ENCODE peak calls at places on chromosomes 12 and 14, in ten cellular contexts. Q is AML-193, L is H7, B is HFFc6, N is amygdala, M is neuronal stem cell, A is GM04504, F is cerebellum, Y is iPS DF 19.7, G is D341Med. K is an unnamed sample.
A peak's percentile ranks its signal among the peaks of the same experiment; 100 is the strongest.

GRCh38 chr12:112013601-112014402 is 576 bp downstream of the ERP29 start:
- DNase-seq in Q (peak; percentile 57), L (peak; percentile 70), B (peak; percentile 35), N (peak; percentile 25), M (peak; percentile 56), A (peak; percentile 44), F (peak; percentile 64), Y (peak; percentile 71), G (peak; percentile 71), K (peak; percentile 37)

GRCh38 chr14:100844846-100845245 is 18.9 kb downstream of the MEG3 start:
- DNase-seq in Q (no peak), L (no peak), B (no peak), N (no peak), M (no peak), A (no peak), F (no peak), Y (no peak), G (no peak), K (no peak)

GRCh38 chr12:91109148-91109564 is 2.1 kb downstream of the LUM start:
- DNase-seq in Q (peak; percentile 21), L (peak; percentile 2), B (peak; percentile 68), N (no peak), M (peak; percentile 51), A (peak; percentile 53), F (peak; percentile 2), Y (no peak), G (peak; percentile 42), K (peak; percentile 72)

GRCh38 chr12:94150483-94151225 is 2.3 kb downstream of the PLXNC1 start:
- DNase-seq in Q (no peak), L (peak; percentile 71), B (no peak), N (no peak), M (peak; percentile 43), A (no peak), F (peak; percentile 50), Y (no peak), G (peak; percentile 48), K (no peak)

GRCh38 chr14:21258194-21258888 is 10.9 kb downstream of the HNRNPC start:
- DNase-seq in Q (no peak), L (no peak), B (no peak), N (no peak), M (no peak), A (no peak), F (no peak), Y (no peak), G (no peak), K (no peak)

GRCh38 chr12:43284441-43284840 is 267.6 kb downstream of the ADAMTS20 start:
- DNase-seq in Q (no peak), L (no peak), B (no peak), N (no peak), M (no peak), A (no peak), F (no peak), Y (no peak), G (no peak), K (no peak)

GRCh38 chr14:79543966-79544365 is 667.3 kb downstream of the DIO2 start:
- DNase-seq in Q (no peak), L (peak; percentile 19), B (peak; percentile 18), N (no peak), M (no peak), A (no peak), F (no peak), Y (peak; percentile 45), G (peak; percentile 50), K (no peak)

GRCh38 chr12:109462868-109463692 is 14.0 kb downstream of the KCTD10 start:
- DNase-seq in Q (no peak), L (peak; percentile 48), B (peak; percentile 93), N (peak; percentile 5), M (no peak), A (peak; percentile 97), F (no peak), Y (no peak), G (no peak), K (peak; percentile 87)

GRCh38 chr12:93938317-93938716 is 210.1 kb upstream of the PLXNC1 start:
- DNase-seq in Q (no peak), L (no peak), B (no peak), N (no peak), M (no peak), A (no peak), F (no peak), Y (no peak), G (no peak), K (no peak)

GRCh38 chr12:46082473-46082872 is 92.1 kb upstream of the SCAF11 start:
- DNase-seq in Q (no peak), L (no peak), B (no peak), N (no peak), M (no peak), A (no peak), F (no peak), Y (no peak), G (no peak), K (no peak)

GRCh38 chr12:41548926-41549325 is 360.8 kb downstream of the PDZRN4 start:
- DNase-seq in Q (no peak), L (no peak), B (no peak), N (no peak), M (no peak), A (no peak), F (no peak), Y (no peak), G (no peak), K (no peak)

GRCh38 chr12:132798836-132799235 is 29.8 kb downstream of the GOLGA3 start:
- DNase-seq in Q (no peak), L (no peak), B (no peak), N (no peak), M (no peak), A (no peak), F (no peak), Y (no peak), G (no peak), K (no peak)

GRCh38 chr14:98167702-98168101 is 1104.3 kb downstream of the BCL11B start:
- DNase-seq in Q (no peak), L (no peak), B (no peak), N (no peak), M (no peak), A (no peak), F (no peak), Y (no peak), G (no peak), K (no peak)

GRCh38 chr12:80681287-80681686 is 26.1 kb upstream of the MYF6 start:
- DNase-seq in Q (no peak), L (no peak), B (no peak), N (no peak), M (no peak), A (no peak), F (no peak), Y (no peak), G (no peak), K (no peak)

GRCh38 chr12:116559080-116559329 is 176 bp upstream of the MAP1LC3B2 start:
- DNase-seq in Q (peak; percentile 67), L (no peak), B (no peak), N (no peak), M (no peak), A (no peak), F (no peak), Y (no peak), G (no peak), K (no peak)

GRCh38 chr14:99271951-99272668 is at the start of gene BCL11B:
- DNase-seq in Q (peak; percentile 81), L (peak; percentile 80), B (peak; percentile 57), N (peak; percentile 23), M (no peak), A (peak; percentile 39), F (peak; percentile 42), Y (peak; percentile 79), G (peak; percentile 75), K (peak; percentile 66)

GRCh38 chr12:106140223-106140986 is 1.7 kb upstream of the NUAK1 start:
- DNase-seq in Q (no peak), L (peak; percentile 46), B (no peak), N (no peak), M (no peak), A (no peak), F (peak; percentile 48), Y (no peak), G (peak; percentile 38), K (no peak)

GRCh38 chr12:19131020-19131431 is 1.5 kb downstream of the PLEKHA5 start:
- DNase-seq in Q (no peak), L (peak; percentile 54), B (peak; percentile 42), N (no peak), M (peak; percentile 15), A (no peak), F (peak; percentile 26), Y (no peak), G (peak; percentile 32), K (no peak)

GRCh38 chr14:55482936-55483605 is 42.7 kb upstream of the TBPL2 start:
- DNase-seq in Q (no peak), L (no peak), B (no peak), N (no peak), M (no peak), A (no peak), F (no peak), Y (no peak), G (no peak), K (no peak)

GRCh38 chr12:45327823-45328383 is 112.0 kb downstream of the ANO6 start:
- DNase-seq in Q (no peak), L (no peak), B (peak; percentile 12), N (no peak), M (no peak), A (no peak), F (no peak), Y (peak; percentile 9), G (no peak), K (no peak)

GRCh38 chr12:14167005-14167628 is 185.7 kb upstream of the GRIN2B start:
- DNase-seq in Q (peak; percentile 57), L (peak; percentile 78), B (peak; percentile 47), N (peak; percentile 16), M (peak; percentile 66), A (peak; percentile 21), F (peak; percentile 62), Y (no peak), G (peak; percentile 72), K (peak; percentile 29)

GRCh38 chr12:15045451-15045850 is 72.6 kb downstream of the PDE6H start:
- DNase-seq in Q (no peak), L (no peak), B (no peak), N (no peak), M (no peak), A (no peak), F (peak; percentile 2), Y (no peak), G (no peak), K (no peak)

GRCh38 chr14:94331462-94331861 is 8.3 kb upstream of the SERPINA6 start:
- DNase-seq in Q (no peak), L (no peak), B (no peak), N (no peak), M (no peak), A (no peak), F (no peak), Y (no peak), G (no peak), K (no peak)

GRCh38 chr12:63844391-63845341 is at the start of gene SRGAP1:
- DNase-seq in Q (peak; percentile 29), L (peak; percentile 24), B (peak; percentile 49), N (peak; percentile 42), M (peak; percentile 51), A (no peak), F (no peak), Y (no peak), G (peak; percentile 48), K (peak; percentile 76)

GRCh38 chr12:56082967-56083366 is 3.0 kb downstream of the ERBB3 start:
- DNase-seq in Q (no peak), L (no peak), B (no peak), N (peak; percentile 77), M (no peak), A (no peak), F (no peak), Y (no peak), G (no peak), K (no peak)

GRCh38 chr14:102461490-102462317 is 47.9 kb downstream of the ANKRD9 start:
- DNase-seq in Q (no peak), L (no peak), B (no peak), N (no peak), M (no peak), A (no peak), F (no peak), Y (no peak), G (no peak), K (no peak)

K was measured in tibial artery.